ENCODE peak calls at places on chromosomes 7 and 10, in four cellular contexts. F, S, Z and G are unnamed samples.

GRCh38 chr10:128927821-128928220 is 539.2 kb upstream of the MGMT start:
- DNase-seq in F (no peak), S (no peak), Z (no peak), G (no peak)

GRCh38 chr10:131870831-131871672 is 29.8 kb upstream of the PPP2R2D start:
- DNase-seq in F (peak), S (peak), Z (no peak), G (no peak)

GRCh38 chr7:100604976-100605911 is 3.1 kb downstream of the PCOLCE start:
- DNase-seq in F (no peak), S (peak), Z (no peak), G (no peak)

GRCh38 chr10:119246862-119247549 is 39.6 kb downstream of the GRK5 start:
- DNase-seq in F (peak), S (peak), Z (no peak), G (peak)

GRCh38 chr10:23439452-23439919 is 611 bp downstream of the OTUD1 start:
- DNase-seq in F (no peak), S (no peak), Z (no peak), G (peak)

GRCh38 chr10:126376956-126377355 is 11.3 kb downstream of the ADAM12 start:
- DNase-seq in F (peak), S (no peak), Z (no peak), G (peak)

GRCh38 chr10:133278577-133279265 is 2.1 kb upstream of the ADAM8 start:
- DNase-seq in F (peak), S (peak), Z (peak), G (peak)

GRCh38 chr7:66380285-66380888 is 175.3 kb downstream of the TPST1 start:
- DNase-seq in F (peak), S (no peak), Z (no peak), G (peak)

GRCh38 chr7:30877010-30877740 is 34.5 kb upstream of the AQP1 start:
- DNase-seq in F (no peak), S (no peak), Z (no peak), G (no peak)

GRCh38 chr10:1420663-1421362 is 316.5 kb downstream of the ADARB2 start:
- DNase-seq in F (no peak), S (peak), Z (peak), G (no peak)

GRCh38 chr10:69797959-69798358 is 3.7 kb upstream of the COL13A1 start:
- DNase-seq in F (no peak), S (no peak), Z (no peak), G (no peak)

GRCh38 chr7:51340029-51340838 is 23.6 kb upstream of the COBL start:
- DNase-seq in F (no peak), S (no peak), Z (no peak), G (no peak)

GRCh38 chr7:82600601-82601000 is 157.0 kb upstream of the CACNA2D1 start:
- DNase-seq in F (peak), S (no peak), Z (no peak), G (no peak)

GRCh38 chr7:4951903-4952636 is 6.9 kb downstream of the MMD2 start:
- DNase-seq in F (peak), S (no peak), Z (no peak), G (peak)

GRCh38 chr7:15015545-15016314 is 113.2 kb upstream of the DGKB start:
- DNase-seq in F (peak), S (no peak), Z (no peak), G (peak)

GRCh38 chr7:30912986-30913671 is 1.5 kb downstream of the AQP1 start:
- DNase-seq in F (no peak), S (no peak), Z (no peak), G (no peak)

GRCh38 chr10:77146937-77147336 is 490.7 kb downstream of the KCNMA1 start:
- DNase-seq in F (peak), S (no peak), Z (no peak), G (no peak)

GRCh38 chr7:120714945-120715344 is 143.0 kb downstream of the TSPAN12 start:
- DNase-seq in F (no peak), S (no peak), Z (no peak), G (peak)

GRCh38 chr10:61215276-61215675 is 237.9 kb downstream of the TMEM26 start:
- DNase-seq in F (no peak), S (no peak), Z (no peak), G (no peak)

GRCh38 chr7:19118896-19119301 is 1.5 kb upstream of the TWIST1 start:
- DNase-seq in F (no peak), S (no peak), Z (no peak), G (no peak)

GRCh38 chr7:4058158-4058557 is 623.9 kb upstream of the FOXK1 start:
- DNase-seq in F (peak), S (no peak), Z (no peak), G (no peak)

GRCh38 chr10:93600446-93600860 is 582 bp downstream of the RBP4 start:
- DNase-seq in F (no peak), S (no peak), Z (no peak), G (peak)

GRCh38 chr7:98879989-98880337 is 1.6 kb downstream of the TRRAP start:
- DNase-seq in F (no peak), S (no peak), Z (no peak), G (no peak)

GRCh38 chr7:17966706-17967105 is 26.4 kb upstream of the SNX13 start:
- DNase-seq in F (no peak), S (no peak), Z (no peak), G (no peak)

GRCh38 chr7:140672382-140673062 is at the start of gene ADCK2:
- DNase-seq in F (no peak), S (peak), Z (no peak), G (no peak)

GRCh38 chr7:29552392-29552791 is 11.2 kb upstream of the PRR15 start:
- DNase-seq in F (no peak), S (no peak), Z (no peak), G (no peak)

GRCh38 chr7:29557954-29558353 is 5.7 kb upstream of the PRR15 start:
- DNase-seq in F (no peak), S (no peak), Z (no peak), G (peak)

GRCh38 chr7:29555061-29555460 is 8.6 kb upstream of the PRR15 start:
- DNase-seq in F (no peak), S (no peak), Z (no peak), G (no peak)

GRCh38 chr7:29561271-29561670 is 2.4 kb upstream of the PRR15 start:
- DNase-seq in F (no peak), S (no peak), Z (no peak), G (no peak)

DNA sequence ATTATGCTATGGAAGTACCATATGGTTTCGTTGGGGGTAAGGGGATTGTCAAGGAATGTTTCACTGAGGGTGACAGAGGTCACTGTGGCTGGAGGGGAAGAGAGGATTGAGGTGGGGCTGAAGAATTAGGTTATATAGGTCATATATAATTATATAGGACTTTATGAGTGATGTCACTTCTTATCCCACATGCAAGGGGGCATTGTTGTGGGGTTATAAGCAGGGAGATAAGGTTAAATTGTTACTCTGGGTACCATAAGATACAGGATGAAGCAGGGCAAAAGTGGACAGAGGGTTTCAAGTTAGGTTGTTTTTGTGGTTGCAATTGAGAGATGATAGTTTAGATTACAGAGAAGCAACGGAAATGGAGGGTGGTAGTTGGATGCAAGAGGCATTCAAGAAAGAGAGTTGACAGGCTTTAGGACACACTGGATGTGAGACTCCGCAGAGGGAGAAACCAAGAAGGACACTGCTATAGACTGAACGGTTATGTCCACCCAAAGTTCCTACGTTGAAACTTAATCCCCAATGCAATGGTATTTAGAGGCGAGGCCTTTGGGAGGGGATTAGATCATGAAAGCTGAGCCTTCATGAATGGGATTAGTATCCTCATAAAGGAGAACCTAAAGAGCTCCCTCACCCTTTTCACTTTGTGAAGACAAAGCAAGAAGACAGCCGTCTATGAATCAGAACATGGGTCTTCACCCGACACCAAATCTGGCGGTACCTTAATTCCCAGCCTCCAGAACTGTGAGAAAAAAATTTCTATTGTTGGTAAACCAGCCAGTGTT is 7.0 kb upstream of the PRR15 start:
- DNase-seq in F (no peak), S (no peak), Z (no peak), G (no peak)
- TF ChIP-seq CTCF in F (no peak), S (no peak), Z (no peak), G (no peak)

GRCh38 chr10:11249134-11249533 is 231.5 kb downstream of the CELF2 start:
- DNase-seq in F (no peak), S (no peak), Z (no peak), G (no peak)
- H3K4me3 ChIP-seq in F (no peak), S (no peak), Z (no peak), G (no peak)

GRCh38 chr10:103888113-103888841 is 29.7 kb downstream of the STN1 start:
- DNase-seq in F (peak), S (no peak), Z (no peak), G (peak)
- TF ChIP-seq CTCF in F (peak), S (peak), Z (peak), G (peak)

GRCh38 chr10:13868528-13869294 is 281.9 kb downstream of the PRPF18 start:
- DNase-seq in F (no peak), S (no peak), Z (no peak), G (no peak)

GRCh38 chr10:13869295-13869664 is 282.5 kb downstream of the PRPF18 start:
- DNase-seq in F (no peak), S (no peak), Z (no peak), G (no peak)

GRCh38 chr10:13867822-13868221 is 281.1 kb downstream of the PRPF18 start:
- DNase-seq in F (no peak), S (no peak), Z (no peak), G (no peak)

GRCh38 chr10:13862541-13863233 is 275.9 kb downstream of the PRPF18 start:
- DNase-seq in F (no peak), S (no peak), Z (no peak), G (peak)

DNA sequence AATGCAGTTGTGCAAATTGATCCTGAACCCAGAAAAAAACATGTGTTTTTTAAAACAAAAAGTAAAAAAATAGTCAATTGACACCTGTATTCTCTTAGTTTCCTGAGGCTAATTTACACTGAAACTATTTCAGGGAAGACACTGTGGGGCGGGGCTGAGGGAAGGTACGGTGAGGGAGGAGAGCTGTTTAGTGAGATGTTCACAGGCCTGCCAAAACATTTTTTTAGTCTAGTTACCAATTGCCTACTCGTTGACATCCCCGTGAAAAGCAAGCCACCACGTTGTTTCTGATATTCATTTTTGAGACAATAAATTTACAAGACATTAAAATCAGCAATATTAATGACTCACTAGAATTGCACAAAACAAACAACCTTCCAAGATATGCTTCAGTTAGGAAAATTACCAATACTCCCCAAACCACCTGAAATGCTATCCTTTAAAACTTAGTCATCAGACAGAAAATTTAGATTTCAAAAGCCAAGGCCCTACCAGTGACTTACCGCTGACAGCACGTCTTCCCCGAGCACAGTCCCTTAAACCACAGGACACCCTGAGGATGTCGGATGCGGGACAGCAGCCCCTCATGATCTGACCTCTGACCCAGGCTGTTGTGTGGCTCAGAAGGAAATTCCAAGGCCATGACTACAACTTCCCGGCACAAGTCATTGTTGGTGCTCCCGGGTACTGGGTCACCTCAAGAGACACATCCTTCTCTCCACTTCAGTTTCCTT is 279.2 kb downstream of the PRPF18 start:
- DNase-seq in F (peak), S (no peak), Z (no peak), G (peak)
- H3K4me3 ChIP-seq in F (no peak), S (no peak), Z (no peak), G (no peak)

GRCh38 chr7:107643407-107643806 is 17.2 kb upstream of the SLC26A4 start:
- DNase-seq in F (peak), S (no peak), Z (no peak), G (peak)
- TF ChIP-seq CTCF in F (peak), S (no peak), Z (no peak), G (peak)

GRCh38 chr10:71835671-71836593 is 15.1 kb downstream of the PSAP start:
- DNase-seq in F (peak), S (peak), Z (no peak), G (peak)

GRCh38 chr10:71837085-71837827 is 13.8 kb downstream of the PSAP start:
- DNase-seq in F (no peak), S (no peak), Z (no peak), G (peak)

GRCh38 chr10:71838264-71839211 is 12.5 kb downstream of the PSAP start:
- DNase-seq in F (peak), S (no peak), Z (no peak), G (peak)

GRCh38 chr10:71834343-71834674 is 16.7 kb downstream of the PSAP start:
- DNase-seq in F (no peak), S (peak), Z (no peak), G (no peak)

DNA sequence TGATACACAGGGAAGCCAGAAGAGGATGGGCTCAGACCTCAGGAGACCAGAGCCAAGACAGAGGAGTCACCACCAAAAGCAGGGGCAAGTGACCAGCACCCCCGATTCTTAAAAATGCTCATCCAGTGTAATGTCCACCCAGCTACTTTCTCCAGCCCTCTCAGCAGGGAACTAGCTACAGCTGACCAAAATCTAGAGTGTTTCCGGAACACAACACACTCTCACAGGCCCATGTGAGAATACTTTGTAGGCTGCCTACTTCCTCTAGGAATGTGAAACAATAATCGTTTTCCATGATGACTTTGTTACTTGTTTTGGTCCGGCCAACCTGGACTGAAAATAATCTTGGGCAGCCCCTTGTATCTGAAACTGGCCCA is 14.5 kb downstream of the PSAP start:
- DNase-seq in F (no peak), S (no peak), Z (no peak), G (no peak)
- H3K4me3 ChIP-seq in F (no peak), S (no peak), Z (no peak), G (no peak)

GRCh38 chr10:104922810-104923209 is 281.7 kb downstream of the SORCS3 start:
- DNase-seq in F (no peak), S (no peak), Z (no peak), G (no peak)
- TF ChIP-seq CTCF in F (no peak), S (no peak), Z (no peak), G (no peak)